ENCODE peak calls at places on chromosomes 3 and 15, in six cellular contexts. I, O, K, Z, F and V are unnamed samples.
A peak's percentile ranks its signal among the peaks of the same experiment; 100 is the strongest.

GRCh38 chr3:88057650-88058321 is 1.0 kb downstream of the CGGBP1 start:
- DNase-seq in I (no peak), O (peak; percentile 13), K (no peak), Z (no peak), F (peak; percentile 36), V (no peak)

GRCh38 chr3:128236667-128237066 is 83.4 kb downstream of the EEFSEC start:
- DNase-seq in I (no peak), O (no peak), K (no peak), Z (no peak), F (no peak), V (no peak)

GRCh38 chr3:35422826-35423601 is 216.3 kb upstream of the ARPP21 start:
- DNase-seq in I (no peak), O (no peak), K (no peak), Z (no peak), F (no peak), V (no peak)

GRCh38 chr15:80478075-80478474 is 73.9 kb downstream of the ARNT2 start:
- DNase-seq in I (peak; percentile 32), O (peak; percentile 70), K (no peak), Z (no peak), F (peak; percentile 85), V (peak; percentile 35)

GRCh38 chr3:59212128-59212764 is 162.4 kb upstream of the CFAP20DC start:
- DNase-seq in I (peak; percentile 74), O (peak; percentile 60), K (peak; percentile 65), Z (no peak), F (peak; percentile 51), V (peak; percentile 27)

GRCh38 chr3:47910777-47911440 is 105.3 kb downstream of the MAP4 start:
- DNase-seq in I (peak; percentile 84), O (peak; percentile 92), K (peak; percentile 60), Z (no peak), F (peak; percentile 91), V (peak; percentile 72)

GRCh38 chr3:10780243-10780642 is 35.8 kb upstream of the SLC6A11 start:
- DNase-seq in I (no peak), O (no peak), K (peak; percentile 7), Z (no peak), F (no peak), V (no peak)

GRCh38 chr3:16741103-16741758 is 136.0 kb upstream of the DAZL start:
- DNase-seq in I (peak; percentile 92), O (peak; percentile 74), K (no peak), Z (no peak), F (peak; percentile 89), V (peak; percentile 88)

GRCh38 chr3:183268361-183268760 is 15.3 kb downstream of the B3GNT5 start:
- DNase-seq in I (no peak), O (no peak), K (no peak), Z (no peak), F (no peak), V (no peak)

GRCh38 chr3:120438971-120439370 is 11.8 kb downstream of the FSTL1 start:
- DNase-seq in I (no peak), O (peak; percentile 90), K (no peak), Z (no peak), F (peak; percentile 97), V (no peak)

GRCh38 chr3:59684766-59685165 is 634.9 kb upstream of the CFAP20DC start:
- DNase-seq in I (no peak), O (no peak), K (no peak), Z (no peak), F (no peak), V (no peak)

GRCh38 chr3:142963266-142964149 is at the start of gene PAQR9:
- DNase-seq in I (peak; percentile 25), O (peak; percentile 36), K (no peak), Z (no peak), F (peak; percentile 17), V (no peak)

GRCh38 chr3:126358038-126358815 is 1.0 kb upstream of the KLF15 start:
- DNase-seq in I (no peak), O (no peak), K (peak; percentile 16), Z (no peak), F (peak; percentile 30), V (no peak)

GRCh38 chr3:142028174-142028833 is 121.0 kb downstream of the TFDP2 start:
- DNase-seq in I (peak; percentile 48), O (peak; percentile 78), K (peak; percentile 51), Z (no peak), F (peak; percentile 62), V (peak; percentile 67)

GRCh38 chr3:63625161-63625560 is 27.3 kb upstream of the SNTN start:
- DNase-seq in I (peak; percentile 81), O (peak; percentile 71), K (no peak), Z (no peak), F (peak; percentile 93), V (peak; percentile 68)

GRCh38 chr3:166844329-166844728 is 535.8 kb downstream of the ZBBX start:
- DNase-seq in I (no peak), O (no peak), K (no peak), Z (no peak), F (no peak), V (no peak)

GRCh38 chr15:56736308-56736707 is 3.0 kb upstream of the ZNF280D start:
- DNase-seq in I (peak; percentile 31), O (peak; percentile 59), K (no peak), Z (no peak), F (peak; percentile 70), V (no peak)

GRCh38 chr3:26840272-26840870 is 217.8 kb downstream of the LRRC3B start:
- DNase-seq in I (no peak), O (no peak), K (no peak), Z (no peak), F (no peak), V (no peak)

GRCh38 chr15:58988011-58988785 is 735 bp downstream of the RNF111 start:
- DNase-seq in I (peak; percentile 70), O (peak; percentile 75), K (peak; percentile 36), Z (peak; percentile 43), F (peak; percentile 42), V (no peak)

GRCh38 chr3:54865316-54865715 is 62.5 kb downstream of the LRTM1 start:
- DNase-seq in I (no peak), O (no peak), K (no peak), Z (no peak), F (no peak), V (no peak)

GRCh38 chr3:93989241-93989640 is 9.3 kb downstream of the ARL13B start:
- DNase-seq in I (no peak), O (no peak), K (no peak), Z (no peak), F (peak; percentile 8), V (no peak)

GRCh38 chr15:51190424-51191068 is 95.8 kb upstream of the TNFAIP8L3 start:
- DNase-seq in I (no peak), O (no peak), K (no peak), Z (no peak), F (no peak), V (no peak)

GRCh38 chr3:82353281-82354171 is 592.1 kb upstream of the GBE1 start:
- DNase-seq in I (no peak), O (no peak), K (no peak), Z (no peak), F (no peak), V (no peak)

GRCh38 chr15:97224191-97224641 is 736.3 kb upstream of the ARRDC4 start:
- DNase-seq in I (no peak), O (no peak), K (no peak), Z (no peak), F (no peak), V (no peak)

GRCh38 chr3:56467801-56468183 is 475 bp downstream of the ERC2 start:
- DNase-seq in I (no peak), O (no peak), K (no peak), Z (no peak), F (no peak), V (no peak)

GRCh38 chr3:122100591-122101491 is 45.7 kb downstream of the CD86 start:
- DNase-seq in I (no peak), O (no peak), K (peak; percentile 23), Z (no peak), F (no peak), V (no peak)

GRCh38 chr3:84946240-84946639 is 12.5 kb upstream of the CADM2 start:
- DNase-seq in I (no peak), O (no peak), K (no peak), Z (no peak), F (no peak), V (no peak)